ENCODE peak calls at places on chromosomes 5 and 9, in ten cellular contexts. K is transverse colon; B is fibroblast of the aortic adventitia; A is B cell; L is cardiac fibroblast; P is hepatocyte; Z is tibial artery; J is Panc1; N is IMR-90; Q is CD4-positive, alpha-beta T cell. V is an unnamed sample.

GRCh38 chr9:4620881-4621555 is 41.1 kb upstream of the PLPP6 start:
- DNase-seq in J (no peak), P (no peak), K (no peak), N (peak; percentile 31), L (peak; percentile 12), Q (no peak), B (peak; percentile 72), A (no peak), Z (no peak), V (no peak)

GRCh38 chr5:141960018-141960417 is 2.0 kb upstream of the PCDH12 start:
- DNase-seq in A (no peak), Q (no peak), B (no peak), J (no peak), P (peak; percentile 27), K (no peak), N (no peak), L (no peak), Z (no peak), V (no peak)

GRCh38 chr9:96379461-96379860 is 4.0 kb downstream of the SLC35D2 start:
- DNase-seq in P (no peak), K (no peak), L (no peak), Q (no peak), A (no peak), N (peak; percentile 86), Z (no peak), B (no peak), J (no peak), V (no peak)

GRCh38 chr9:138075496-138075895 is 197.9 kb downstream of the CACNA1B start:
- DNase-seq in J (no peak), A (no peak), Z (no peak), P (no peak), L (no peak), K (no peak), B (no peak), N (no peak), Q (peak; percentile 14), V (no peak)

GRCh38 chr9:21549251-21549765 is 67.2 kb upstream of the IFNE start:
- DNase-seq in Z (peak; percentile 67), K (peak; percentile 19), P (no peak), B (peak; percentile 99), J (no peak), Q (no peak), A (no peak), L (peak; percentile 98), N (peak; percentile 97), V (peak; percentile 72)

GRCh38 chr9:134541373-134541747 is 100.2 kb upstream of the COL5A1 start:
- DNase-seq in Z (no peak), A (no peak), P (no peak), B (no peak), J (no peak), K (no peak), N (no peak), L (no peak), Q (no peak), V (no peak)

GRCh38 chr5:128477946-128478345 is 60.1 kb downstream of the FBN2 start:
- DNase-seq in J (no peak), A (no peak), Q (no peak), L (no peak), N (no peak), P (no peak), K (no peak), B (no peak), Z (no peak), V (no peak)

GRCh38 chr9:89805726-89806125 is 200.9 kb downstream of the GADD45G start:
- DNase-seq in B (no peak), N (no peak), P (no peak), Z (peak; percentile 33), K (no peak), Q (no peak), J (no peak), L (no peak), A (no peak), V (no peak)

GRCh38 chr9:131441441-131441840 is 47.6 kb downstream of the PRRC2B start:
- DNase-seq in K (no peak), P (no peak), N (no peak), J (no peak), L (no peak), B (no peak), Q (no peak), A (peak; percentile 82), Z (peak; percentile 54), V (no peak)

GRCh38 chr5:68333649-68334549 is 118.3 kb downstream of the PIK3R1 start:
- DNase-seq in A (no peak), L (peak; percentile 82), Q (no peak), K (no peak), Z (no peak), P (no peak), B (peak; percentile 88), J (peak; percentile 4), N (peak; percentile 82), V (peak; percentile 67)

DNA sequence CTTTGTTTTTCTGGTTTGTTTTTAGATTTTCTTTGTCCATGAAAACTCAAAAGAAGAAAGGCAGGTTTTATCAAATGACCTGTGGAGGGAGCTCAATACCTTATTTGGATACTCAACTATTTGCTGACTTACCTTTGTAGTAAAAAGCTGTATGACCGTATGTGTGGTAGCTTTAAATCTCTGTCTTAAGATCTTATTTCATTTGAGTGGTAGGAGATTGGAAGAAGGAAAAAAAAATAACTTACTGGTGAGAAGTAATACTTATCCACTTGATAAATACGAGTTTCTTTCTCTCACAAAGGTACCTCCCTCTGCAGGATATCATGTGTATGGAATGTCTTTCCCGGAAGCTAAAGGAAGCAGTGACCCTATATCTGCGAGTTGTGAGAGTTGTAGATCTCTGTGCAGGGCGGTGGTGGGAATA is 15.0 kb downstream of the FBXO38 start:
- DNase-seq in B (no peak), L (no peak), N (no peak), Q (no peak), J (no peak), Z (no peak), A (no peak), P (no peak), K (no peak), V (no peak)
- TF ChIP-seq CTCF in B (no peak), L (no peak), N (no peak), Q (no peak), J (no peak), Z (no peak), A (no peak), P (peak; percentile 20), K (no peak), V (peak; percentile 27)

DNA sequence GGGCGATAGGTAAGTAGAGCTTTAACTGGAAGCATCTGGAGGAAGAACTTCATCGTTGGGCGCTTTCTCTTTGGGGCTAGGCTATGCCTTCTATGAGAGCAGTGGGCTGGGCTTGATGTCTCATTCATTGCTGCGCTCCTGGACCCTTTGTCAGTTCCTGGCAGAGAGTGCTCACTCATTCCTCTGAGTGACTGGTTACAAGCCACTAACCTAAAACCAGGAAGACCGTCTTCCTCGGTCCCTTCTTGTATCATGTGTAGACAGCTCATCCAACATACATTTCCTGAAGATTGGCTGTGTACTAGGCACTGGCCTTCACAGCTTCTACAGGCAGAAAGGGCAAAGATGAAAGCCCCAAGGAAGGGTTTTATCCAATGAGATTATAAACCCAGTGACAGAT is 6.4 kb downstream of the SWI5 start:
- DNase-seq in J (no peak), L (peak; percentile 30), B (peak; percentile 50), K (no peak), Z (no peak), Q (no peak), P (no peak), N (peak; percentile 76), A (no peak), V (peak; percentile 15)
- TF ChIP-seq CTCF in J (no peak), L (no peak), B (no peak), K (no peak), Z (no peak), Q (no peak), P (no peak), N (no peak), A (no peak), V (no peak)

GRCh38 chr5:15500326-15500958 is 462 bp downstream of the FBXL7 start:
- DNase-seq in N (peak; percentile 25), Q (no peak), K (peak; percentile 20), B (peak; percentile 62), J (no peak), Z (peak; percentile 85), A (no peak), P (peak; percentile 40), L (peak; percentile 59), V (no peak)

GRCh38 chr5:15496886-15497285 is 3.1 kb upstream of the FBXL7 start:
- DNase-seq in J (no peak), L (no peak), B (no peak), A (no peak), N (no peak), Z (no peak), P (no peak), K (no peak), Q (no peak), V (no peak)

GRCh38 chr5:15502208-15502607 is 2.2 kb downstream of the FBXL7 start:
- DNase-seq in Q (no peak), B (peak; percentile 66), Z (no peak), N (peak; percentile 63), J (no peak), A (no peak), K (no peak), P (no peak), L (peak; percentile 63), V (no peak)

GRCh38 chr5:15501057-15501791 is 1.2 kb downstream of the FBXL7 start:
- DNase-seq in J (no peak), L (peak; percentile 86), B (peak; percentile 88), N (peak; percentile 76), Z (no peak), P (peak; percentile 64), A (no peak), K (peak; percentile 18), Q (no peak), V (peak; percentile 77)

GRCh38 chr5:15499528-15500325 is at the start of gene FBXL7:
- DNase-seq in K (peak; percentile 55), Q (no peak), B (peak; percentile 74), A (no peak), J (no peak), P (peak; percentile 87), L (peak; percentile 84), Z (peak; percentile 90), N (peak; percentile 75), V (peak; percentile 63)
- TF ChIP-seq CTCF in K (no peak), Q (no peak), B (peak; percentile 13), A (no peak), J (no peak), P (peak; percentile 19), L (no peak), Z (peak; percentile 30), N (peak; percentile 39), V (peak; percentile 52)

DNA sequence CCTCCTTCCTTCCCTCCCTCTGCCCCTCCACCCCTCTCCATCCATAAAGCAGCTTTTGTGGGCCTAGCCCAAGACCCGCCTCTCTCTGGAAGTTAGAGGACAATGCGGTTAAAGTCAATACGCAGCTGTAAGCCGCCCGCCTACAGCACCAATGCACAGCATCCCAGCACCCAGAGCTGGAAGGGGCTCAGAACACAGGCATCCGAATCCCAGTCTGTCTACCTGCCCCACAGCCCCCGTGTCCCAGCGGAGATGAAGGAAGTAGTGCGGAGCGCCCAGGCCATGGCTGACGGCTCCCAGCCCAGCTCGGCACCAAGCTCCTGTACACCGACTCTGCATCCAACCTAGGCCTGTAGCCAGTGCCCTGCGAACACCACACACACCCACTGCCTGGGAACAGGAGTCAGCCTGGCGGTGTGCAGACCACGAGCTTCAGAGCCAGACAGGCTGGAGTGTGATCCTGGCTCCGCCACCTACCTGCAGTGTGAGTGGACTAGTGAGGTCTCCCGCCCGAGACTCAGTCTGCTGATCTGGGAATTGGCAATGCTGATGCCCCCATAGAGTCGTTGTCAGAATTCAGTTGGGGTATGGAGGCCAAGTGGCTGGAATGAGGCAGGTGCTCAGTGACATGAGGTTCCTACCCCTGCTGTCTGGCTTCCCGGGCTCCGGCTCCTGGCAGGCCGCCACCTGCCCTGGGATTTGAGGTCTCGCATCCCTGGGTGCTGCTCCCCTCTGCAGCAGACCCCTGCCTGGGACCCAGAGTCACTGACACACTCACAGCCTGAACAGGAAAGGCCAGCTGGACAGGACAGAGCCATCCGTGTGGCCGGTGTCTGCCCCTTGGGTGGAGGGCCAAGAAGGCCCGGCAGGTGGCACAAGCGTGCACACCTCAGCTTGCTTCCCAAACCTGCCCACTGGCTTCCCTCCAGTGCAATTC is 45.1 kb upstream of the RNF130 start:
- DNase-seq in A (no peak), Z (peak; percentile 52), L (no peak), B (no peak), J (no peak), K (no peak), P (no peak), Q (peak; percentile 26), N (no peak), V (no peak)
- TF ChIP-seq CTCF in A (no peak), Z (no peak), L (no peak), B (no peak), J (peak; percentile 89), K (no peak), P (no peak), Q (no peak), N (no peak), V (peak; percentile 43)